ENCODE peak calls at places on chromosomes 2 and 18, in seven cellular contexts. X is K562, G is HCT116, R is HepG2, Y is SK-N-SH, I is GM12878, E is H1. N is an unnamed sample.

GRCh38 chr2:86302320-86302719 is 35.1 kb downstream of the REEP1 start:
- DNase-seq in X (no peak), G (no peak), R (no peak), Y (no peak), I (no peak), E (no peak), N (no peak)

GRCh38 chr2:140863713-140864112 is 1267.1 kb downstream of the LRP1B start:
- DNase-seq in X (peak; percentile 6), G (peak; percentile 63), R (peak; percentile 51), Y (peak; percentile 29), I (peak; percentile 13), E (no peak), N (peak; percentile 1)

GRCh38 chr2:233740875-233741274 is 12.0 kb downstream of the UGT1A3 start:
- DNase-seq in X (no peak), G (no peak), R (no peak), Y (no peak), I (no peak), E (no peak), N (no peak)

GRCh38 chr2:235591921-235592320 is 98.1 kb downstream of the AGAP1 start:
- DNase-seq in X (no peak), G (no peak), R (no peak), Y (no peak), I (no peak), E (no peak), N (no peak)

GRCh38 chr2:112055833-112056625 is 960 bp downstream of the TMEM87B start:
- DNase-seq in X (peak; percentile 23), G (no peak), R (peak; percentile 69), Y (peak; percentile 44), I (no peak), E (no peak), N (peak; percentile 36)

GRCh38 chr18:12639990-12640880 is 17.7 kb downstream of the SPIRE1 start:
- DNase-seq in X (no peak), G (no peak), R (peak; percentile 68), Y (no peak), I (no peak), E (no peak), N (no peak)

GRCh38 chr2:161049571-161049970 is 110.7 kb upstream of the TANK start:
- DNase-seq in X (no peak), G (no peak), R (no peak), Y (no peak), I (no peak), E (no peak), N (no peak)

GRCh38 chr2:105090091-105090490 is 52.2 kb downstream of the MRPS9 start:
- DNase-seq in X (no peak), G (no peak), R (no peak), Y (no peak), I (no peak), E (no peak), N (no peak)

GRCh38 chr18:51164327-51165290 is 32.9 kb downstream of the MEX3C start:
- DNase-seq in X (no peak), G (no peak), R (no peak), Y (no peak), I (no peak), E (no peak), N (no peak)

GRCh38 chr2:60567919-60568874 is 14.7 kb upstream of the BCL11A start:
- DNase-seq in X (no peak), G (no peak), R (no peak), Y (peak; percentile 54), I (no peak), E (no peak), N (no peak)
- TF ChIP-seq JUND in X (no peak), G (no peak), R (no peak), Y (no peak), I (no peak), E (no peak), N (no peak)

DNA sequence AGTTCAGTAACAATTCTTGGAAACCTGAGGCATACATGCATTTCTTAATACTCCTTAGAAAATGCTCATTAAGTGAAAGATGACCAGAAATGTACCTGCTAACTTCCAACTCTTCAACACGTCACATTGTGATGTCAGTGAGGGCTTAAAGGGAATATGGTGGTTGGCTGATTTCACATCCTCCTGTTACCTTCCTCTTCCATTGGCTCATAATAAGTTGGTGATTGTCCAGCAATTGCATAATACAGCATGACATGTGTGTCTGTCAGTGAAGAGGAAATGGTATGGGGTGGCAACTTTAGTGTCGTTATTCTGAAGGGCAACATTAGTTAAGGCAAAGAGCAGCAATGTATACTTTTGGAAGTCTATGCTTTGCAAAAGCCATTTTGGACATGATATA is 26.0 kb downstream of the PLEK start:
- DNase-seq in X (no peak), G (no peak), R (no peak), Y (no peak), I (no peak), E (no peak), N (no peak)
- TF ChIP-seq JUND in X (no peak), G (no peak), R (no peak), Y (no peak), I (no peak), E (no peak), N (no peak)

GRCh38 chr2:27545348-27546141 is 37.3 kb upstream of the ZNF512 start:
- DNase-seq in X (no peak), G (no peak), R (no peak), Y (no peak), I (no peak), E (no peak), N (no peak)
- TF ChIP-seq JUND in X (no peak), G (no peak), R (no peak), Y (no peak), I (no peak), E (no peak), N (no peak)

DNA sequence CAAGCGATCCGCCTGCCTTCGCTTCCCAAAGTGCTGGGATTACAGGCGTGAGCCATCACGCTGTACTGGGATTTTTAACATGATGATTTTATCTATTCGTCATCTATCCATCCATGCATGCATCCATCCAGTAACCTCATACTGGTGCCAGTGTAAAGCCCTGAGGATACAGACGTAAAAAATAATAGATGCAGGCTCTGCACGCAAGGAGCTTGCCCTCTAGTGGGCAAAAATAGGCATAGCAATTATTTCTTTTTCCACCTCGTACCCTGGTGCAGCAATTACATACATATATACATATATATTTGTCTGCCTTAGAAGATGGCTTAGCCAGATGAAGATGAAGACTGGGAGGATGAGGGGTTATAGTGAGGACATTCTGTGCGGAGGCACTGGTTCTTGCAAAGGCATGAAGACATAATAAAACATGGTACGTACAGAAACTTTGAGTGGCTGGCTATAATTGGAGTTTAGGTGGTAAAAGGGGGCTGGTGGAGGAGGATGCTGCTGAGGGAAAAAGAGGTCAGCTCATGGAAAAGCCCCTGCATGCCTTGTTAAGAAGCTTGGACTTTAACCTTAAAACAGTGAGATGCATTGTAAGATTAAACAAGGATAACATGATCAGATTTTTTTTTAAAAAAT is 19.6 kb upstream of the RPIA start:
- DNase-seq in X (peak; percentile 64), G (peak; percentile 34), R (peak; percentile 50), Y (peak; percentile 52), I (no peak), E (peak; percentile 45), N (peak; percentile 23)
- TF ChIP-seq JUND in X (no peak), G (no peak), R (no peak), Y (no peak), I (no peak), E (no peak), N (no peak)

GRCh38 chr2:46500801-46501200 is 21.4 kb downstream of the TMEM247 start:
- DNase-seq in X (no peak), G (no peak), R (no peak), Y (no peak), I (no peak), E (no peak), N (no peak)

GRCh38 chr2:46504685-46505559 is 25.6 kb downstream of the TMEM247 start:
- DNase-seq in X (no peak), G (no peak), R (no peak), Y (no peak), I (no peak), E (peak; percentile 37), N (no peak)

GRCh38 chr2:46503686-46504085 is 24.3 kb downstream of the TMEM247 start:
- DNase-seq in X (no peak), G (no peak), R (no peak), Y (no peak), I (no peak), E (no peak), N (no peak)

GRCh38 chr2:46504221-46504620 is 24.9 kb downstream of the TMEM247 start:
- DNase-seq in X (no peak), G (no peak), R (no peak), Y (no peak), I (no peak), E (no peak), N (no peak)

DNA sequence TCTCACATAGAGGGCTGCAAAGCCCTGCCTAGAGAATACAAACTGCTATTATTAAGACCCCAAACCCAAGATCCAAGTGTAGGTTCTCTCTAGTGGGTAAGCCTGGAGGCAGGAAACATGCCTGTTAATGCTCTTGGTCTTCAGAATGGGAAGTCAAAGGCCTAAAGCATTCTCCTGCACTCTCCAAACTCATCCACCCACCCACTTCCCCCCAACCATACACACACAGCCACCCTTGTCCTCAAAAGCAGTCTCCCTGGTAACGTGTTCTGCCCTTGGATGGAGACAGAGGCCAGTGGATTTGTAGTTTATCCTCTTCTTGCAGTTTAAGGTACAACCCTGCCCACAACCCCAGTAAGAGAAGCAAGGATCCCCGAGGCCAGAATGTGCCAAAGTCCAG is 22.9 kb downstream of the TMEM247 start:
- DNase-seq in X (no peak), G (no peak), R (no peak), Y (no peak), I (no peak), E (no peak), N (no peak)
- TF ChIP-seq JUND in X (no peak), G (no peak), R (no peak), Y (no peak), I (no peak), E (no peak), N (no peak)

DNA sequence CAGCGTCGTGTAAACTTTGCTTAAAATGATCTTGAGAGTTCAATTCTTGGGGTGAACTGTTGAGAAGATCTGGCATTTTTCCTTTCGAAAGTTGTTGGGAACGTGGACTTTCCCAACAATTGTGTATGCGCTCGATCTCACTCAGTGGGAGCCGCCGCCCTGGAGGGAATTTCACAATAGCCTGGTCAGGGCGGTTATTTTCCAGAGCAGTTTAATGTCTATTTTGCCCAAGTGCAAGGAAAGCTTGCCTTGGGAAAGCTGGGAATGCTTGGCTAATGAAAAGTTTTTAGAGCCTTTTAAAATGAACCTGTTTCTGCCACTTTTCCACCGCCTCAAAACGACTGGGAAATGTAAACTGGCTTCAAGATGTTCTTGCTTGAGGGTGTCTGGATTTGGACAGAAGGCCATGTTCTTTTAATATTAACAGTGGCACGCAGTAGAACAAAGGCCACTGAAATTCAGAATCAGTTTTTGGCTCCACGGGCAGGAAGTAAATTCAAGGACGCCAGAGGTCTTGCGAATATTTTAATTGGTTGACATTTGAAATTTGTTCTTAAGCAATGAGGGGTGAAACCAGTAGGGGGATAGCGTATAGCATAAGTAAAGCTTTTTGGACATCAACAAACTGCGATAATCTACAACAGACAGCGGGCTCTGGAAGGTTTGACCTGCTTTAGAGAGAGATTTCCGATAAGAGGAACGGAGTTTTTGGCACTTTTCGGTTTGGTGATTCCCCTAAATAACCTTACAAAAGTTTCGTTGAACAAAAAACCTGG is 1.2 kb downstream of the CFLAR start:
- DNase-seq in X (no peak), G (peak; percentile 59), R (peak; percentile 84), Y (no peak), I (no peak), E (no peak), N (peak; percentile 69)
- TF ChIP-seq JUND in X (no peak), G (no peak), R (no peak), Y (no peak), I (no peak), E (no peak), N (no peak)

GRCh38 chr2:24883946-24884345 is 36.1 kb downstream of the ADCY3 start:
- DNase-seq in X (no peak), G (no peak), R (no peak), Y (no peak), I (no peak), E (no peak), N (peak; percentile 48)
- TF ChIP-seq JUND in X (no peak), G (no peak), R (no peak), Y (no peak), I (no peak), E (no peak), N (no peak)

GRCh38 chr18:27242392-27243047 is 57.4 kb upstream of the CHST9 start:
- DNase-seq in X (no peak), G (no peak), R (no peak), Y (no peak), I (no peak), E (no peak), N (no peak)
- TF ChIP-seq JUND in X (no peak), G (no peak), R (no peak), Y (no peak), I (no peak), E (no peak), N (no peak)